ENCODE peak calls at places on chromosomes 11 and 22, in ten cellular contexts. J is right lobe of liver, L is ELR, D is occipital lobe, P is NCI-H510A, S is NCI-H1092, Q is EL, X is IMR-90, V is ureter, T is H9. O is an unnamed sample.

GRCh38 chr11:76785513-76785912 is 2.4 kb downstream of the TSKU start:
- DNase-seq in J (no peak), L (no peak), D (no peak), P (no peak), S (no peak), Q (no peak), X (no peak), V (no peak), T (no peak), O (no peak)

GRCh38 chr22:29914165-29914564 is 31.2 kb downstream of the MTMR3 start:
- DNase-seq in J (no peak), L (peak; percentile 93), D (no peak), P (no peak), S (no peak), Q (peak; percentile 87), X (peak; percentile 83), V (no peak), T (no peak), O (no peak)

GRCh38 chr11:2869561-2870427 is 15.8 kb downstream of the CDKN1C start:
- DNase-seq in J (no peak), L (no peak), D (no peak), P (no peak), S (no peak), Q (no peak), X (no peak), V (no peak), T (no peak), O (no peak)

GRCh38 chr22:45744442-45744841 is 72.8 kb downstream of the ATXN10 start:
- DNase-seq in J (no peak), L (no peak), D (no peak), P (no peak), S (no peak), Q (no peak), X (no peak), V (no peak), T (no peak), O (no peak)

GRCh38 chr22:24772493-24773220 is 1.9 kb downstream of the PIWIL3 start:
- DNase-seq in J (no peak), L (peak; percentile 69), D (no peak), P (no peak), S (no peak), Q (peak; percentile 58), X (peak; percentile 54), V (peak; percentile 24), T (peak; percentile 79), O (no peak)

GRCh38 chr11:71452354-71453020 is 516 bp upstream of the NADSYN1 start:
- DNase-seq in J (peak; percentile 61), L (no peak), D (peak; percentile 36), P (peak; percentile 29), S (peak; percentile 53), Q (no peak), X (peak; percentile 35), V (no peak), T (peak; percentile 52), O (peak; percentile 87)

GRCh38 chr11:67054851-67055523 is 1.7 kb upstream of the RHOD start:
- DNase-seq in J (peak; percentile 87), L (peak; percentile 62), D (no peak), P (peak; percentile 67), S (no peak), Q (peak; percentile 48), X (peak; percentile 88), V (peak; percentile 84), T (no peak), O (no peak)

GRCh38 chr22:24905909-24906308 is 40.6 kb downstream of the LHFPL7 start:
- DNase-seq in J (no peak), L (no peak), D (no peak), P (no peak), S (no peak), Q (no peak), X (no peak), V (no peak), T (no peak), O (no peak)

GRCh38 chr11:6862961-6863360 is at the start of gene OR10A2:
- DNase-seq in J (no peak), L (no peak), D (no peak), P (no peak), S (no peak), Q (no peak), X (peak; percentile 10), V (no peak), T (peak; percentile 31), O (no peak)

GRCh38 chr11:81359476-81359875 is 1374.2 kb downstream of the FAM181B start:
- DNase-seq in J (no peak), L (no peak), D (no peak), P (no peak), S (no peak), Q (no peak), X (no peak), V (no peak), T (no peak), O (no peak)

GRCh38 chr11:14179126-14179820 is 179.7 kb downstream of the RRAS2 start:
- DNase-seq in J (no peak), L (peak; percentile 2), D (no peak), P (no peak), S (no peak), Q (peak; percentile 38), X (peak; percentile 22), V (no peak), T (no peak), O (no peak)

GRCh38 chr11:10350341-10350740 is 45.5 kb downstream of the ADM start:
- DNase-seq in J (no peak), L (peak; percentile 92), D (no peak), P (no peak), S (no peak), Q (peak; percentile 97), X (peak; percentile 86), V (no peak), T (peak; percentile 91), O (no peak)

GRCh38 chr11:92776676-92777075 is 192.8 kb upstream of the MTNR1B start:
- DNase-seq in J (no peak), L (no peak), D (no peak), P (no peak), S (no peak), Q (peak; percentile 41), X (no peak), V (no peak), T (no peak), O (no peak)

GRCh38 chr11:102293873-102294601 is 23.2 kb upstream of the BIRC3 start:
- DNase-seq in J (no peak), L (peak; percentile 73), D (no peak), P (no peak), S (no peak), Q (peak; percentile 59), X (peak; percentile 66), V (no peak), T (no peak), O (no peak)

GRCh38 chr11:70312401-70313357 is 42.2 kb downstream of the PPFIA1 start:
- DNase-seq in J (no peak), L (no peak), D (no peak), P (peak; percentile 54), S (no peak), Q (no peak), X (no peak), V (no peak), T (peak; percentile 52), O (no peak)

GRCh38 chr11:370087-370941 is 1.0 kb downstream of the B4GALNT4 start:
- DNase-seq in J (no peak), L (no peak), D (no peak), P (no peak), S (no peak), Q (no peak), X (no peak), V (no peak), T (peak; percentile 64), O (no peak)

GRCh38 chr22:26998134-26998533 is 340.7 kb downstream of the MIAT start:
- DNase-seq in J (no peak), L (no peak), D (no peak), P (no peak), S (no peak), Q (no peak), X (no peak), V (no peak), T (no peak), O (no peak)

GRCh38 chr11:2200536-2200935 is 28.9 kb upstream of the TH start:
- DNase-seq in J (peak; percentile 5), L (no peak), D (no peak), P (no peak), S (no peak), Q (no peak), X (no peak), V (no peak), T (no peak), O (peak; percentile 43)

GRCh38 chr11:26199341-26199740 is 132.6 kb upstream of the ANO3 start:
- DNase-seq in J (no peak), L (no peak), D (no peak), P (no peak), S (no peak), Q (peak; percentile 4), X (peak; percentile 66), V (no peak), T (no peak), O (no peak)

GRCh38 chr11:113373306-113373705 is 14.3 kb upstream of the ANKK1 start:
- DNase-seq in J (no peak), L (peak; percentile 64), D (no peak), P (no peak), S (no peak), Q (peak; percentile 50), X (peak; percentile 64), V (no peak), T (no peak), O (no peak)

GRCh38 chr11:29518389-29519174 is 498.2 kb downstream of the KCNA4 start:
- DNase-seq in J (no peak), L (peak; percentile 8), D (no peak), P (no peak), S (no peak), Q (peak; percentile 6), X (no peak), V (no peak), T (peak; percentile 47), O (no peak)

GRCh38 chr11:19973136-19973635 is 187.1 kb downstream of the DBX1 start:
- DNase-seq in J (no peak), L (no peak), D (no peak), P (no peak), S (no peak), Q (no peak), X (no peak), V (no peak), T (no peak), O (no peak)

GRCh38 chr11:82903843-82904586 is 2.5 kb downstream of the DDIAS start:
- DNase-seq in J (no peak), L (no peak), D (no peak), P (no peak), S (no peak), Q (no peak), X (no peak), V (no peak), T (no peak), O (no peak)

GRCh38 chr22:48065852-48066251 is 1303.4 kb downstream of the TBC1D22A start:
- DNase-seq in J (no peak), L (no peak), D (no peak), P (no peak), S (no peak), Q (no peak), X (no peak), V (no peak), T (no peak), O (peak; percentile 28)

GRCh38 chr11:55401011-55401410 is 33.2 kb downstream of the OR4A15 start:
- DNase-seq in J (no peak), L (no peak), D (no peak), P (no peak), S (no peak), Q (no peak), X (no peak), V (no peak), T (no peak), O (no peak)

GRCh38 chr11:124863137-124863825 is 2.0 kb upstream of the ROBO3 start:
- DNase-seq in J (peak; percentile 52), L (peak; percentile 56), D (no peak), P (no peak), S (no peak), Q (peak; percentile 43), X (peak; percentile 35), V (no peak), T (peak; percentile 64), O (peak; percentile 79)

GRCh38 chr11:102046841-102047240 is 396 bp upstream of the CFAP300 start:
- DNase-seq in J (no peak), L (peak; percentile 10), D (no peak), P (no peak), S (no peak), Q (no peak), X (peak; percentile 25), V (no peak), T (no peak), O (no peak)

GRCh38 chr22:29082826-29083545 is 10.2 kb downstream of the KREMEN1 start:
- DNase-seq in J (no peak), L (no peak), D (no peak), P (no peak), S (no peak), Q (no peak), X (no peak), V (no peak), T (no peak), O (no peak)